ENCODE peak calls at places on chromosomes 12 and 14, in six cellular contexts. One of them, this sample, is unnamed.

GRCh38 chr12:47188576-47189441 is 109.0 kb upstream of the AMIGO2 start:
- DNase-seq in NCI-H2081: no peak
- DNase-seq in RPMI7951: peak; percentile 43
- DNase-seq in RCC 7860: no peak
- DNase-seq in NCI-H2171 treated with DMSO at 0.1 percent for 48 hours: no peak
- DNase-seq in psoas muscle: no peak
- DNase-seq in this sample: no peak

GRCh38 chr14:104085032-104085888 is at the start of gene ASPG:
- DNase-seq in NCI-H2081: no peak
- DNase-seq in RPMI7951: no peak
- DNase-seq in RCC 7860: no peak
- DNase-seq in NCI-H2171 treated with DMSO at 0.1 percent for 48 hours: no peak
- DNase-seq in psoas muscle: peak; percentile 25
- DNase-seq in this sample: no peak

GRCh38 chr12:74988156-74988555 is 221.5 kb downstream of the KCNC2 start:
- DNase-seq in NCI-H2081: no peak
- DNase-seq in RPMI7951: no peak
- DNase-seq in RCC 7860: peak; percentile 63
- DNase-seq in NCI-H2171 treated with DMSO at 0.1 percent for 48 hours: no peak
- DNase-seq in psoas muscle: no peak
- DNase-seq in this sample: no peak

GRCh38 chr12:47718531-47718930 is 6.8 kb downstream of the ENDOU start:
- DNase-seq in NCI-H2081: no peak
- DNase-seq in RPMI7951: no peak
- DNase-seq in RCC 7860: no peak
- DNase-seq in NCI-H2171 treated with DMSO at 0.1 percent for 48 hours: no peak
- DNase-seq in psoas muscle: no peak
- DNase-seq in this sample: no peak

GRCh38 chr12:31368666-31369361 is 42.9 kb upstream of the SINHCAF start:
- DNase-seq in NCI-H2081: no peak
- DNase-seq in RPMI7951: no peak
- DNase-seq in RCC 7860: no peak
- DNase-seq in NCI-H2171 treated with DMSO at 0.1 percent for 48 hours: peak; percentile 17
- DNase-seq in psoas muscle: no peak
- DNase-seq in this sample: no peak

GRCh38 chr12:95605087-95605486 is 53.8 kb upstream of the USP44 start:
- DNase-seq in NCI-H2081: no peak
- DNase-seq in RPMI7951: peak; percentile 84
- DNase-seq in RCC 7860: peak; percentile 77
- DNase-seq in NCI-H2171 treated with DMSO at 0.1 percent for 48 hours: no peak
- DNase-seq in psoas muscle: no peak
- DNase-seq in this sample: no peak

GRCh38 chr12:22042981-22043669 is 2.9 kb upstream of the CMAS start:
- DNase-seq in NCI-H2081: no peak
- DNase-seq in RPMI7951: peak; percentile 14
- DNase-seq in RCC 7860: no peak
- DNase-seq in NCI-H2171 treated with DMSO at 0.1 percent for 48 hours: no peak
- DNase-seq in psoas muscle: no peak
- DNase-seq in this sample: no peak

GRCh38 chr14:103519043-103519836 is 3.4 kb downstream of the CKB start:
- DNase-seq in NCI-H2081: no peak
- DNase-seq in RPMI7951: no peak
- DNase-seq in RCC 7860: no peak
- DNase-seq in NCI-H2171 treated with DMSO at 0.1 percent for 48 hours: no peak
- DNase-seq in psoas muscle: no peak
- DNase-seq in this sample: no peak

GRCh38 chr12:100955139-100955538 is 160.6 kb downstream of the ANO4 start:
- DNase-seq in NCI-H2081: no peak
- DNase-seq in RPMI7951: peak; percentile 47
- DNase-seq in RCC 7860: peak; percentile 70
- DNase-seq in NCI-H2171 treated with DMSO at 0.1 percent for 48 hours: no peak
- DNase-seq in psoas muscle: no peak
- DNase-seq in this sample: no peak

GRCh38 chr12:109169262-109169661 is 52.9 kb downstream of the ACACB start:
- DNase-seq in NCI-H2081: no peak
- DNase-seq in RPMI7951: no peak
- DNase-seq in RCC 7860: no peak
- DNase-seq in NCI-H2171 treated with DMSO at 0.1 percent for 48 hours: no peak
- DNase-seq in psoas muscle: no peak
- DNase-seq in this sample: no peak

GRCh38 chr14:104972301-104973211 is 5.6 kb downstream of the AHNAK2 start:
- DNase-seq in NCI-H2081: no peak
- DNase-seq in RPMI7951: peak; percentile 62
- DNase-seq in RCC 7860: peak; percentile 58
- DNase-seq in NCI-H2171 treated with DMSO at 0.1 percent for 48 hours: peak; percentile 73
- DNase-seq in psoas muscle: peak; percentile 71
- DNase-seq in this sample: no peak

GRCh38 chr14:80621701-80622100 is 319.8 kb downstream of the CEP128 start:
- DNase-seq in NCI-H2081: no peak
- DNase-seq in RPMI7951: peak; percentile 31
- DNase-seq in RCC 7860: no peak
- DNase-seq in NCI-H2171 treated with DMSO at 0.1 percent for 48 hours: peak; percentile 91
- DNase-seq in psoas muscle: no peak
- DNase-seq in this sample: no peak

GRCh38 chr12:55827806-55828205 is 1.6 kb downstream of the DNAJC14 start:
- DNase-seq in NCI-H2081: no peak
- DNase-seq in RPMI7951: no peak
- DNase-seq in RCC 7860: no peak
- DNase-seq in NCI-H2171 treated with DMSO at 0.1 percent for 48 hours: no peak
- DNase-seq in psoas muscle: no peak
- DNase-seq in this sample: no peak

GRCh38 chr12:48194780-48195179 is 8.3 kb downstream of the OR10AD1 start:
- DNase-seq in NCI-H2081: no peak
- DNase-seq in RPMI7951: no peak
- DNase-seq in RCC 7860: no peak
- DNase-seq in NCI-H2171 treated with DMSO at 0.1 percent for 48 hours: no peak
- DNase-seq in psoas muscle: no peak
- DNase-seq in this sample: no peak

This sample was measured in activated T-helper 9 cell treated with anti-CD3 and anti-CD28 coated beads, Interleukin-2, amount 50 U/mL, for 16 hours.